ENCODE peak calls at places on chromosomes 7 and 10, in eight cellular contexts. S is mesenchymal stem cell, Q is OCI-LY7, C is colonic mucosa, Y is esophagus squamous epithelium, I is ovary, U is aorta, P is NT2/D1. N is an unnamed sample.
A peak's percentile ranks its signal among the peaks of the same experiment; 100 is the strongest.

GRCh38 chr10:125742465-125742864 is 23.0 kb downstream of the EDRF1 start:
- DNase-seq in Q (peak; percentile 12), Y (no peak), C (no peak), U (no peak), P (no peak), I (no peak), S (peak; percentile 7), N (no peak)

GRCh38 chr7:31068006-31068675 is 16.0 kb downstream of the ADCYAP1R1 start:
- DNase-seq in C (no peak), P (no peak), S (no peak), U (peak; percentile 31), I (no peak), Q (no peak), Y (no peak), N (no peak)

GRCh38 chr7:2191026-2191425 is 41.7 kb downstream of the MAD1L1 start:
- DNase-seq in S (no peak), Q (no peak), U (no peak), I (no peak), P (no peak), Y (no peak), C (no peak), N (no peak)

GRCh38 chr7:129655801-129656200 is 44.3 kb downstream of the NRF1 start:
- DNase-seq in I (no peak), U (no peak), S (no peak), Y (no peak), Q (no peak), P (no peak), C (no peak), N (no peak)

GRCh38 chr7:103735377-103735776 is 254.1 kb downstream of the RELN start:
- DNase-seq in C (no peak), S (no peak), U (no peak), Y (no peak), P (no peak), I (no peak), Q (no peak), N (no peak)

GRCh38 chr7:66099232-66099550 is 15.5 kb upstream of the CRCP start:
- DNase-seq in P (no peak), S (no peak), I (no peak), Y (no peak), Q (no peak), C (no peak), U (no peak), N (no peak)

GRCh38 chr7:135185471-135186260 is 15.2 kb upstream of the CYREN start:
- DNase-seq in P (no peak), U (peak; percentile 51), Y (no peak), S (no peak), I (no peak), C (no peak), Q (no peak), N (no peak)

GRCh38 chr10:3887885-3888476 is 103.0 kb upstream of the KLF6 start:
- DNase-seq in U (peak; percentile 90), C (no peak), Q (no peak), I (no peak), S (peak; percentile 99), Y (no peak), P (peak; percentile 59), N (peak; percentile 76)

GRCh38 chr7:34596887-34597286 is 61.1 kb upstream of the NPSR1 start:
- DNase-seq in I (no peak), S (no peak), C (no peak), U (no peak), P (peak; percentile 13), Q (no peak), Y (no peak), N (no peak)

GRCh38 chr7:37211097-37211496 is 237.6 kb downstream of the ELMO1 start:
- DNase-seq in I (peak; percentile 63), S (peak; percentile 87), Y (no peak), P (no peak), Q (no peak), U (peak; percentile 80), C (peak; percentile 26), N (no peak)

GRCh38 chr10:9004736-9005135 is 950.2 kb downstream of the GATA3 start:
- DNase-seq in S (no peak), C (no peak), I (no peak), Y (no peak), Q (no peak), U (no peak), P (no peak), N (no peak)

GRCh38 chr10:74932648-74933047 is 106.2 kb downstream of the KAT6B start:
- DNase-seq in U (peak; percentile 81), S (no peak), P (no peak), Q (no peak), C (no peak), I (peak; percentile 72), Y (no peak), N (no peak)

GRCh38 chr7:45609180-45609579 is 35.0 kb downstream of the ADCY1 start:
- DNase-seq in U (peak; percentile 51), Q (no peak), C (no peak), I (no peak), S (no peak), Y (no peak), P (no peak), N (no peak)

GRCh38 chr10:60466267-60467201 is 76.9 kb upstream of the ANK3 start:
- DNase-seq in C (no peak), I (no peak), U (no peak), Q (no peak), P (no peak), Y (no peak), S (peak; percentile 50), N (no peak)

GRCh38 chr10:48601789-48602188 is 3.1 kb downstream of the ARHGAP22 start:
- DNase-seq in U (no peak), Y (no peak), C (no peak), I (no peak), Q (no peak), S (no peak), P (no peak), N (no peak)

GRCh38 chr7:71752171-71752935 is 620.4 kb downstream of the GALNT17 start:
- DNase-seq in P (no peak), I (peak; percentile 48), Q (no peak), S (no peak), C (peak; percentile 45), Y (no peak), U (peak; percentile 80), N (no peak)

GRCh38 chr7:134632937-134633540 is 13.6 kb upstream of the BPGM start:
- DNase-seq in Y (no peak), P (peak; percentile 27), S (peak; percentile 63), Q (peak; percentile 61), I (no peak), U (no peak), C (no peak), N (no peak)

GRCh38 chr10:129870926-129871660 is 93.0 kb downstream of the EBF3 start:
- DNase-seq in U (peak; percentile 10), Q (no peak), S (no peak), P (no peak), I (no peak), C (no peak), Y (no peak), N (no peak)

GRCh38 chr10:129867780-129868179 is 96.3 kb downstream of the EBF3 start:
- DNase-seq in I (no peak), Y (no peak), P (no peak), C (no peak), U (no peak), Q (no peak), S (no peak), N (no peak)

GRCh38 chr10:129870042-129870757 is 93.9 kb downstream of the EBF3 start:
- DNase-seq in P (no peak), U (no peak), Y (no peak), I (no peak), C (no peak), Q (no peak), S (no peak), N (no peak)

GRCh38 chr10:129866894-129867293 is 97.2 kb downstream of the EBF3 start:
- DNase-seq in S (no peak), U (no peak), P (no peak), Y (no peak), I (no peak), Q (no peak), C (no peak), N (no peak)

GRCh38 chr10:129868470-129869035 is 95.5 kb downstream of the EBF3 start:
- DNase-seq in S (no peak), Q (no peak), U (no peak), Y (no peak), C (no peak), P (no peak), I (no peak), N (no peak)
- H3K9me3 ChIP-seq in S (no peaks in the 10 kb centered on the region), Q (no peaks in the 10 kb centered on the region), U (no peaks in the 10 kb centered on the region), Y (no peaks in the 10 kb centered on the region), C (no peaks in the 10 kb centered on the region), P (no peaks in the 10 kb centered on the region), I (no peaks in the 10 kb centered on the region), N (no peaks in the 10 kb centered on the region)

DNA sequence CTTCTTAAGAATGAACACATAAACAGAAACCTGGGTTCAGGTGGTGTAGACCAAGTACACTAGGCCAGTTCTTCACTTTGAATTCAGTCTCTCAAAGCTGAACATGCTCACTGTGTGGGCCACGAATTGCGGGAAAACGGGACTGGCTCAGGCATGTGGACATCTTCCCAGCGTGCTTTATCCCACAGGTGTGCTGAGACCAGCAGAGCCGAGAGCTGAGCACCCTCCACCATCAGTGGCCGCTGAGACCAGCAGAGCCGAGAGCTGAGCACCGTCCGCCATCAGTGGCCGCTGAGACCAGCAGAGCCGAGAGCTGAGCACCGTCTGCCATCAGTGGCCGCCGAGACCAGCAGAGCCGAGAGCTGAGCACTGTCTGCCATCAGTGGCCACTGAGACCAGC is 265.4 kb downstream of the DNAJB6 start:
- DNase-seq in S (no peak), C (no peak), I (no peak), U (peak; percentile 17), P (no peak), Y (no peak), Q (no peak), N (no peak)
- H3K9me3 ChIP-seq in S (no peaks in the 10 kb centered on the region), C (no peaks in the 10 kb centered on the region), I (no peaks in the 10 kb centered on the region), U (no peaks in the 10 kb centered on the region), P (no peaks in the 10 kb centered on the region), Y (no peaks in the 10 kb centered on the region), Q (no peaks in the 10 kb centered on the region), N (no peaks in the 10 kb centered on the region)

GRCh38 chr7:155283565-155284194 is 14.0 kb upstream of the INSIG1 start:
- DNase-seq in C (no peak), I (no peak), S (no peak), U (no peak), Q (no peak), P (no peak), Y (no peak), N (no peak)

GRCh38 chr7:155285423-155286220 is 12.1 kb upstream of the INSIG1 start:
- DNase-seq in C (no peak), Q (no peak), P (no peak), I (no peak), U (no peak), Y (no peak), S (no peak), N (no peak)

GRCh38 chr7:155287229-155287935 is 10.3 kb upstream of the INSIG1 start:
- DNase-seq in U (no peak), P (no peak), Q (no peak), Y (no peak), I (no peak), S (no peak), C (no peak), N (no peak)

GRCh38 chr7:155282671-155283070 is 15.0 kb upstream of the INSIG1 start:
- DNase-seq in Y (no peak), I (no peak), U (no peak), S (no peak), P (no peak), C (no peak), Q (no peak), N (no peak)

GRCh38 chr7:155284496-155285274 is 13.0 kb upstream of the INSIG1 start:
- DNase-seq in U (no peak), Q (no peak), I (no peak), P (no peak), C (no peak), Y (no peak), S (no peak), N (no peak)
- H3K9me3 ChIP-seq in U (no peaks in the 10 kb centered on the region), Q (no peaks in the 10 kb centered on the region), I (no peaks in the 10 kb centered on the region), P (no peaks in the 10 kb centered on the region), C (no peaks in the 10 kb centered on the region), Y (no peaks in the 10 kb centered on the region), S (no peaks in the 10 kb centered on the region), N (no peaks in the 10 kb centered on the region)

GRCh38 chr10:108471420-108471819 is 1306.9 kb upstream of the SORCS1 start:
- DNase-seq in U (no peak), P (no peak), Y (no peak), Q (no peak), S (no peak), I (no peak), C (no peak), N (no peak)
- H3K9me3 ChIP-seq in U (no peaks in the 10 kb centered on the region), P (peaks cover 10% of the 10 kb centered on the region), Y (no peaks in the 10 kb centered on the region), Q (no peaks in the 10 kb centered on the region), S (peaks cover 6% of the 10 kb centered on the region), I (no peaks in the 10 kb centered on the region), C (no peaks in the 10 kb centered on the region), N (no peaks in the 10 kb centered on the region)